ENCODE peak calls at places on chromosome 13, in seven cellular contexts. F, U, Q, I, M, A and O are unnamed samples.

GRCh38 chr13:114049626-114050101 is 75.8 kb upstream of the C13orf46 start:
- DNase-seq in F (no peak), U (no peak), Q (no peak), I (no peak), M (no peak), A (no peak), O (no peak)

GRCh38 chr13:54433511-54434206 is 1405.0 kb downstream of the OLFM4 start:
- DNase-seq in F (no peak), U (no peak), Q (no peak), I (no peak), M (no peak), A (no peak), O (no peak)

GRCh38 chr13:67341406-67341805 is 111.3 kb upstream of the PCDH9 start:
- DNase-seq in F (no peak), U (no peak), Q (no peak), I (no peak), M (no peak), A (no peak), O (no peak)

GRCh38 chr13:51278426-51279130 is 56.4 kb downstream of the FAM124A start:
- DNase-seq in F (no peak), U (no peak), Q (no peak), I (no peak), M (no peak), A (peak; percentile 26), O (no peak)

GRCh38 chr13:112260108-112261055 is 115.8 kb upstream of the SPACA7 start:
- DNase-seq in F (no peak), U (no peak), Q (no peak), I (no peak), M (no peak), A (no peak), O (no peak)

GRCh38 chr13:36282818-36283432 is 14.7 kb downstream of the CCDC169 start:
- DNase-seq in F (no peak), U (no peak), Q (no peak), I (no peak), M (no peak), A (peak; percentile 13), O (no peak)

GRCh38 chr13:80486407-80486806 is 145.5 kb upstream of the SPRY2 start:
- DNase-seq in F (no peak), U (no peak), Q (no peak), I (no peak), M (no peak), A (no peak), O (no peak)

GRCh38 chr13:36528105-36528504 is 95.8 kb downstream of the CCNA1 start:
- DNase-seq in F (no peak), U (no peak), Q (no peak), I (no peak), M (peak; percentile 44), A (no peak), O (no peak)

GRCh38 chr13:32381539-32381938 is 46.4 kb downstream of the N4BP2L1 start:
- DNase-seq in F (no peak), U (peak; percentile 4), Q (no peak), I (no peak), M (no peak), A (peak; percentile 27), O (no peak)

GRCh38 chr13:73683746-73684145 is 450.5 kb downstream of the KLF12 start:
- DNase-seq in F (no peak), U (no peak), Q (no peak), I (no peak), M (no peak), A (no peak), O (no peak)

GRCh38 chr13:41603917-41604316 is 146.6 kb downstream of the RGCC start:
- DNase-seq in F (no peak), U (no peak), Q (no peak), I (no peak), M (no peak), A (no peak), O (no peak)

GRCh38 chr13:101455863-101456262 is 3.4 kb downstream of the ITGBL1 start:
- DNase-seq in F (no peak), U (no peak), Q (no peak), I (no peak), M (no peak), A (peak; percentile 72), O (no peak)

GRCh38 chr13:40813662-40814454 is 24.4 kb downstream of the SLC25A15 start:
- DNase-seq in F (no peak), U (peak; percentile 43), Q (no peak), I (no peak), M (no peak), A (peak; percentile 18), O (no peak)

GRCh38 chr13:113002206-113002821 is 33.3 kb downstream of the MCF2L start:
- DNase-seq in F (no peak), U (no peak), Q (no peak), I (peak; percentile 40), M (no peak), A (no peak), O (no peak)

GRCh38 chr13:110392510-110393233 is 85.6 kb downstream of the COL4A2 start:
- DNase-seq in F (no peak), U (no peak), Q (no peak), I (no peak), M (no peak), A (peak; percentile 63), O (no peak)

GRCh38 chr13:37070145-37070695 is 10.7 kb upstream of the SUPT20H start:
- DNase-seq in F (no peak), U (no peak), Q (no peak), I (no peak), M (no peak), A (no peak), O (no peak)

GRCh38 chr13:110641055-110642015 is 26.0 kb downstream of the NAXD start:
- DNase-seq in F (no peak), U (no peak), Q (no peak), I (no peak), M (no peak), A (no peak), O (no peak)

GRCh38 chr13:67223742-67224141 is 6.4 kb downstream of the PCDH9 start:
- DNase-seq in F (no peak), U (no peak), Q (no peak), I (no peak), M (no peak), A (no peak), O (no peak)

GRCh38 chr13:93922063-93922462 is 557.4 kb downstream of the DCT start:
- DNase-seq in F (no peak), U (no peak), Q (no peak), I (no peak), M (no peak), A (no peak), O (no peak)

GRCh38 chr13:113091211-113091771 is 14.3 kb upstream of the F7 start:
- DNase-seq in F (no peak), U (no peak), Q (no peak), I (no peak), M (peak; percentile 34), A (no peak), O (no peak)

GRCh38 chr13:26695891-26696311 is 64.7 kb downstream of the GPR12 start:
- DNase-seq in F (no peak), U (no peak), Q (no peak), I (peak; percentile 7), M (no peak), A (no peak), O (no peak)

GRCh38 chr13:32316030-32316344 is 679 bp downstream of the BRCA2 start:
- DNase-seq in F (no peak), U (no peak), Q (no peak), I (no peak), M (no peak), A (no peak), O (peak; percentile 49)

GRCh38 chr13:95568131-95568530 is 15.6 kb downstream of the CLDN10 start:
- DNase-seq in F (no peak), U (no peak), Q (no peak), I (no peak), M (no peak), A (no peak), O (no peak)

GRCh38 chr13:42064259-42064658 is 15.8 kb downstream of the DGKH start:
- DNase-seq in F (no peak), U (no peak), Q (no peak), I (no peak), M (no peak), A (no peak), O (no peak)

GRCh38 chr13:78401833-78402232 is 201.5 kb downstream of the POU4F1 start:
- DNase-seq in F (no peak), U (no peak), Q (no peak), I (no peak), M (no peak), A (no peak), O (no peak)

GRCh38 chr13:70668293-70668692 is 560.0 kb upstream of the KLHL1 start:
- DNase-seq in F (no peak), U (no peak), Q (no peak), I (no peak), M (no peak), A (no peak), O (no peak)

GRCh38 chr13:31369213-31369612 is 169.4 kb downstream of the B3GLCT start:
- DNase-seq in F (no peak), U (no peak), Q (no peak), I (no peak), M (no peak), A (no peak), O (no peak)

GRCh38 chr13:60397693-60398437 is 845 bp downstream of the TDRD3 start:
- DNase-seq in F (peak; percentile 72), U (peak; percentile 51), Q (no peak), I (peak; percentile 59), M (peak; percentile 83), A (peak; percentile 53), O (peak; percentile 41)

GRCh38 chr13:51118809-51119431 is 7.8 kb upstream of the C13orf42 start:
- DNase-seq in F (no peak), U (no peak), Q (no peak), I (no peak), M (no peak), A (no peak), O (no peak)

GRCh38 chr13:72643339-72643989 is 84.0 kb downstream of the MZT1 start:
- DNase-seq in F (no peak), U (peak; percentile 7), Q (peak; percentile 11), I (peak; percentile 5), M (peak; percentile 49), A (peak; percentile 17), O (peak; percentile 12)

GRCh38 chr13:24683833-24684599 is 3.8 kb downstream of the ATP12A start:
- DNase-seq in F (peak; percentile 72), U (peak; percentile 80), Q (peak; percentile 42), I (peak; percentile 69), M (peak; percentile 65), A (peak; percentile 65), O (peak; percentile 22)

GRCh38 chr13:98459171-98459681 is 117.7 kb downstream of the STK24 start:
- DNase-seq in F (no peak), U (no peak), Q (no peak), I (no peak), M (no peak), A (no peak), O (no peak)

GRCh38 chr13:40130871-40131636 is 475.6 kb downstream of the COG6 start:
- DNase-seq in F (no peak), U (no peak), Q (no peak), I (no peak), M (no peak), A (no peak), O (no peak)

GRCh38 chr13:31538067-31539042 is 201.0 kb upstream of the RXFP2 start:
- DNase-seq in F (no peak), U (peak; percentile 5), Q (no peak), I (no peak), M (no peak), A (peak; percentile 24), O (no peak)

GRCh38 chr13:36297259-36297599 is 385 bp downstream of the CCDC169 start:
- DNase-seq in F (no peak), U (no peak), Q (no peak), I (no peak), M (no peak), A (peak; percentile 27), O (no peak)

GRCh38 chr13:94239135-94239534 is 240.3 kb downstream of the DCT start:
- DNase-seq in F (no peak), U (no peak), Q (no peak), I (no peak), M (no peak), A (peak; percentile 8), O (no peak)

GRCh38 chr13:107348931-107349330 is 781.0 kb upstream of the ARGLU1 start:
- DNase-seq in F (no peak), U (no peak), Q (no peak), I (no peak), M (no peak), A (no peak), O (no peak)

GRCh38 chr13:40666058-40666904 is at the start of gene FOXO1:
- DNase-seq in F (peak; percentile 96), U (peak; percentile 100), Q (peak; percentile 89), I (peak; percentile 90), M (peak; percentile 92), A (peak; percentile 99), O (no peak)